ENCODE peak calls at places on chromosomes 7 and 10, in nine cellular contexts. One of them, this sample, is unnamed.

GRCh38 chr7:80907612-80908011 is 11.2 kb downstream of the SEMA3C start:
- DNase-seq in brain microvascular endothelial cell: no peak
- DNase-seq in GM23338: no peak
- DNase-seq in heart left ventricle: no peak
- DNase-seq in ovary: no peak
- DNase-seq in foreskin fibroblast: no peak
- DNase-seq in A549: no peak
- DNase-seq in endothelial cell: no peak
- DNase-seq in GM06990: no peak
- DNase-seq in this sample: no peak

GRCh38 chr7:100119075-100119700 is at the start of the genes CNPY4 and TAF6:
- DNase-seq in brain microvascular endothelial cell: peak
- DNase-seq in GM23338: peak
- DNase-seq in heart left ventricle: peak
- DNase-seq in ovary: peak
- DNase-seq in foreskin fibroblast: peak
- DNase-seq in A549: peak
- DNase-seq in endothelial cell: peak
- DNase-seq in GM06990: peak
- DNase-seq in this sample: peak

GRCh38 chr10:114372179-114372578 is 32.1 kb downstream of the AFAP1L2 start:
- DNase-seq in brain microvascular endothelial cell: no peak
- DNase-seq in GM23338: no peak
- DNase-seq in heart left ventricle: no peak
- DNase-seq in ovary: no peak
- DNase-seq in foreskin fibroblast: no peak
- DNase-seq in A549: peak
- DNase-seq in endothelial cell: no peak
- DNase-seq in GM06990: no peak
- DNase-seq in this sample: no peak

GRCh38 chr10:95333997-95334792 is 43.4 kb upstream of the PDLIM1 start:
- DNase-seq in brain microvascular endothelial cell: peak
- DNase-seq in GM23338: no peak
- DNase-seq in heart left ventricle: peak
- DNase-seq in ovary: no peak
- DNase-seq in foreskin fibroblast: peak
- DNase-seq in A549: peak
- DNase-seq in endothelial cell: no peak
- DNase-seq in GM06990: no peak
- DNase-seq in this sample: no peak

GRCh38 chr10:62869958-62870357 is 53.8 kb upstream of the EGR2 start:
- DNase-seq in brain microvascular endothelial cell: no peak
- DNase-seq in GM23338: no peak
- DNase-seq in heart left ventricle: no peak
- DNase-seq in ovary: no peak
- DNase-seq in foreskin fibroblast: no peak
- DNase-seq in A549: no peak
- DNase-seq in endothelial cell: no peak
- DNase-seq in GM06990: no peak
- DNase-seq in this sample: no peak

GRCh38 chr10:14587540-14588083 is 187.1 kb downstream of the FAM107B start:
- DNase-seq in brain microvascular endothelial cell: no peak
- DNase-seq in GM23338: no peak
- DNase-seq in heart left ventricle: no peak
- DNase-seq in ovary: no peak
- DNase-seq in foreskin fibroblast: no peak
- DNase-seq in A549: no peak
- DNase-seq in endothelial cell: no peak
- DNase-seq in GM06990: no peak
- DNase-seq in this sample: no peak

GRCh38 chr10:17021661-17022060 is 108.0 kb downstream of the CUBN start:
- DNase-seq in brain microvascular endothelial cell: no peak
- DNase-seq in GM23338: peak
- DNase-seq in heart left ventricle: no peak
- DNase-seq in ovary: no peak
- DNase-seq in foreskin fibroblast: no peak
- DNase-seq in A549: no peak
- DNase-seq in endothelial cell: no peak
- DNase-seq in GM06990: no peak
- DNase-seq in this sample: no peak

GRCh38 chr10:4372601-4373000 is 453.4 kb upstream of the AKR1E2 start:
- DNase-seq in brain microvascular endothelial cell: peak
- DNase-seq in GM23338: no peak
- DNase-seq in heart left ventricle: no peak
- DNase-seq in ovary: no peak
- DNase-seq in foreskin fibroblast: peak
- DNase-seq in A549: no peak
- DNase-seq in endothelial cell: no peak
- DNase-seq in GM06990: no peak
- DNase-seq in this sample: no peak

GRCh38 chr10:43209064-43209455 is 57.8 kb downstream of the RASGEF1A start:
- DNase-seq in brain microvascular endothelial cell: no peak
- DNase-seq in GM23338: no peak
- DNase-seq in heart left ventricle: peak
- DNase-seq in ovary: no peak
- DNase-seq in foreskin fibroblast: no peak
- DNase-seq in A549: no peak
- DNase-seq in endothelial cell: peak
- DNase-seq in GM06990: no peak
- DNase-seq in this sample: no peak

GRCh38 chr7:54773472-54774399 is 14.7 kb upstream of the SEC61G start:
- DNase-seq in brain microvascular endothelial cell: peak
- DNase-seq in GM23338: peak
- DNase-seq in heart left ventricle: peak
- DNase-seq in ovary: peak
- DNase-seq in foreskin fibroblast: peak
- DNase-seq in A549: peak
- DNase-seq in endothelial cell: peak
- DNase-seq in GM06990: peak
- DNase-seq in this sample: peak

GRCh38 chr7:42511027-42511426 is 274.0 kb upstream of the GLI3 start:
- DNase-seq in brain microvascular endothelial cell: no peak
- DNase-seq in GM23338: peak
- DNase-seq in heart left ventricle: no peak
- DNase-seq in ovary: no peak
- DNase-seq in foreskin fibroblast: peak
- DNase-seq in A549: no peak
- DNase-seq in endothelial cell: no peak
- DNase-seq in GM06990: no peak
- DNase-seq in this sample: no peak

GRCh38 chr7:72538147-72538546 is 126.0 kb upstream of the CALN1 start:
- DNase-seq in brain microvascular endothelial cell: peak
- DNase-seq in GM23338: no peak
- DNase-seq in heart left ventricle: no peak
- DNase-seq in ovary: no peak
- DNase-seq in foreskin fibroblast: no peak
- DNase-seq in A549: no peak
- DNase-seq in endothelial cell: no peak
- DNase-seq in GM06990: no peak
- DNase-seq in this sample: no peak

GRCh38 chr7:18693826-18694225 is 198.3 kb downstream of the HDAC9 start:
- DNase-seq in brain microvascular endothelial cell: no peak
- DNase-seq in GM23338: no peak
- DNase-seq in heart left ventricle: no peak
- DNase-seq in ovary: no peak
- DNase-seq in foreskin fibroblast: no peak
- DNase-seq in A549: no peak
- DNase-seq in endothelial cell: no peak
- DNase-seq in GM06990: no peak
- DNase-seq in this sample: no peak

GRCh38 chr10:100978121-100978895 is 9.0 kb downstream of the MRPL43 start:
- DNase-seq in brain microvascular endothelial cell: no peak
- DNase-seq in GM23338: no peak
- DNase-seq in heart left ventricle: no peak
- DNase-seq in ovary: no peak
- DNase-seq in foreskin fibroblast: no peak
- DNase-seq in A549: no peak
- DNase-seq in endothelial cell: no peak
- DNase-seq in GM06990: no peak
- DNase-seq in this sample: no peak

DNA sequence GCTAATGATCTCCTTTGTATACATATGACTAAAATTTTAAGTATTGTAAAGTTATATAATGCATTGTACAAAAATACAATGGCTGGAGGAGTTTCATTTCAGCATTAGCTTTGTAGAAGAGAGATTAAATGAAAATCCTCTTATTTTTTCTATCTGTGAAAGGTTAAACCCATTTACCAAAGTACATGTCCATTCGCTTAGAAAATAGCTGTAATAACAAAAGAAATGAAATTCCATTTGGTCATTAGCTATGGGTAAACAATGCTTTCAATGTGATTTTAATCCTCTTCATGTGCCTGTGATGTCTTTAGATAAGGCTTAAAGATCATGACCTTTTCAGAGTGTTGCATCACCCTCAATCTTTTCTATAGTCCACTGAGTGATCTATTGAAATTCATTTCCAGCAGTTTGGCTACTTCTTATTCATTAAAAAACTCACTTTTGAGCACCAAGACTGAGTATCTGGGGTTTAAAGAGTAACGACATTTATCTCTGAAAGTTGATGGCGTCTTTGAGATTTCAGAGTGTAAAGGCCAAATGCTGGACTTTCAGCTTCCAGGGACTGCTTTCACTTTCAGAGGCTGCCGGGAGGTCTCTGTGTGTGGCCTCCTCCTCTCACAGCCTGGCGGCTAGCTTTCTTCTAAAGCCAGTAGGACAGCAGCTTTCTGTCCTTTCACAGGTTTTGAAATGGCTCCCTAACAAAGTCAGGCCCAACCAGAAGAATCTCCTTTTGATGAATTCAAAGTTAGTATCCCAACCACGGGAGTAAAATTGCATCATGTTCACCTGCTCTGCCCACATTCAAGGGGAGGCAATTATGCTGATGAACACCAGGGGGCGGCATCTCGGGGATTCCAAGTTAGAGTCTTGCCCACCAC is 701.4 kb upstream of the COBL start:
- DNase-seq in brain microvascular endothelial cell: no peak
- DNase-seq in GM23338: peak
- DNase-seq in heart left ventricle: no peak
- DNase-seq in ovary: no peak
- DNase-seq in foreskin fibroblast: no peak
- DNase-seq in A549: peak
- DNase-seq in endothelial cell: peak
- DNase-seq in GM06990: no peak
- DNase-seq in this sample: peak
- TF ChIP-seq CTCF in brain microvascular endothelial cell: peak
- TF ChIP-seq CTCF in GM23338: peak
- TF ChIP-seq CTCF in heart left ventricle: no peak
- TF ChIP-seq CTCF in ovary: no peak
- TF ChIP-seq CTCF in foreskin fibroblast: no peak
- TF ChIP-seq CTCF in A549: peak
- TF ChIP-seq CTCF in endothelial cell: peak
- TF ChIP-seq CTCF in GM06990: peak
- TF ChIP-seq CTCF in this sample: peak

DNA sequence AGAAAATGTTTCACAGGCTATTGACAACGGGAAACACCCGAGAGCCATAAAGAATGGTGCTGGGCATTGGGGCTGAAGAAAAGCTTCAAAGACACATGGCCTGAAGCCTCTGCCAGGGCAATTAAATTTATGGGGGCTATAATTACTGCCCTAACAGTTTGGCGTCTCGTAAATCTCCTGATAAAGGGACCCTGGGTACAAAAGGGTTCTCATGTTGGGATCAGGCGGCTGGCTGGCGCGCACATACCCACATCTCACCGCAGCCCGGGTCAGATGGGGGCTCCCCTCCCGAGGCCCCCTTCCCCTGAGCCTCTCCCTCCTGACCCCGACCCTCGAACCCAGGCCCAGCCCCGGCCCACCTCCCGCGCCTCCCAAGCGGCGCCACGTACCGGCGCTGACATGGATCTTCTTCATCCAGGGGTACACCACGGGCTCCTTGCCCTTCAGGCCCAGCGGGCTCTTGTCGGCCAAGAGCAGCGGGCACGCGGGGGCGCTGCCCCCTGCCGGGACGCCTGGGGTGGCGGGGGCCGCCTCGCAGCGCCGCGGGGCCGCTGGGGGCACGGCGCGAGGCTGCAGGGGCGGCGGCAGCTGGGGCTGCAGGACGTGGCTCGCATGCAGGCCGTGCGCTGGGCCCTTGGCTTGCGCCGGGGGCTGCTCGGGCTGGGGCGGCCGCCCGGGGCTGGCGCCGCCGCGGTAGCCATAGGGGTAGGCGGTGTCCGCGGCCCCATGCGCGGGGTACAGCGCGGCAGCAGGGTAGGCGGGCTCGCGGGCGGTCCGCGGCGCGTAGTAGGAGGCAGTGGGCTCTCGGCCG is 623 bp downstream of the HOXA4 start:
- DNase-seq in brain microvascular endothelial cell: no peak
- DNase-seq in GM23338: peak
- DNase-seq in heart left ventricle: peak
- DNase-seq in ovary: peak
- DNase-seq in foreskin fibroblast: no peak
- DNase-seq in A549: no peak
- DNase-seq in endothelial cell: no peak
- DNase-seq in GM06990: no peak
- DNase-seq in this sample: no peak
- TF ChIP-seq CTCF in brain microvascular endothelial cell: no peak
- TF ChIP-seq CTCF in GM23338: no peak
- TF ChIP-seq CTCF in heart left ventricle: peak
- TF ChIP-seq CTCF in ovary: no peak
- TF ChIP-seq CTCF in foreskin fibroblast: no peak
- TF ChIP-seq CTCF in A549: peak
- TF ChIP-seq CTCF in endothelial cell: no peak
- TF ChIP-seq CTCF in GM06990: no peak
- TF ChIP-seq CTCF in this sample: no peak

GRCh38 chr10:93554760-93555432 is 11.6 kb upstream of the FFAR4 start:
- DNase-seq in brain microvascular endothelial cell: peak
- DNase-seq in GM23338: peak
- DNase-seq in heart left ventricle: peak
- DNase-seq in ovary: peak
- DNase-seq in foreskin fibroblast: peak
- DNase-seq in A549: peak
- DNase-seq in endothelial cell: peak
- DNase-seq in GM06990: no peak
- DNase-seq in this sample: peak
- TF ChIP-seq CTCF in brain microvascular endothelial cell: peak
- TF ChIP-seq CTCF in GM23338: peak
- TF ChIP-seq CTCF in heart left ventricle: peak
- TF ChIP-seq CTCF in ovary: no peak
- TF ChIP-seq CTCF in foreskin fibroblast: peak
- TF ChIP-seq CTCF in A549: peak
- TF ChIP-seq CTCF in endothelial cell: peak
- TF ChIP-seq CTCF in GM06990: peak
- TF ChIP-seq CTCF in this sample: peak

GRCh38 chr7:53351681-53352080 is 316.2 kb downstream of the POM121L12 start:
- DNase-seq in brain microvascular endothelial cell: no peak
- DNase-seq in GM23338: no peak
- DNase-seq in heart left ventricle: no peak
- DNase-seq in ovary: no peak
- DNase-seq in foreskin fibroblast: no peak
- DNase-seq in A549: no peak
- DNase-seq in endothelial cell: no peak
- DNase-seq in GM06990: no peak
- DNase-seq in this sample: no peak

DNA sequence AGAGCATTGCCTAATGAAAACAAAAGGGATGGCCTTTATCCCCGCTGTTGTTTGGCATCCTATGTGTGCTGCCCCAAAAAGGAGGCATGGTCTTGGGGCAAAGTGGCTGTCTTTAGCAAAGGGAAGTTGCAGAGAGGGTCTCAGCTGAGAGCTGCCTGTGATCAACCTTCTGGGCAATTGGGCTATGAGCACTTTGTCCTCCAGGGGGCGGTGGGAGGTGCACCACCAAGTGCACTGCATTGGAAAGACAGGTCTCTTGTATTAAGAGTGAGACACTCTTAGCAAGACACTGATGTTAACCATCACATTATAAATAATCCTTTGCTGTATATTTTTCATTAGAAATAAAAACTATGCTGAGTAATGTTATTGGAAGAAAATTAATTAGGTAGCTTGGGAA is 314.8 kb downstream of the POM121L12 start:
- DNase-seq in brain microvascular endothelial cell: no peak
- DNase-seq in GM23338: peak
- DNase-seq in heart left ventricle: no peak
- DNase-seq in ovary: no peak
- DNase-seq in foreskin fibroblast: no peak
- DNase-seq in A549: peak
- DNase-seq in endothelial cell: peak
- DNase-seq in GM06990: no peak
- DNase-seq in this sample: peak
- TF ChIP-seq CTCF in brain microvascular endothelial cell: peak
- TF ChIP-seq CTCF in GM23338: peak
- TF ChIP-seq CTCF in heart left ventricle: peak
- TF ChIP-seq CTCF in ovary: no peak
- TF ChIP-seq CTCF in foreskin fibroblast: no peak
- TF ChIP-seq CTCF in A549: no peak
- TF ChIP-seq CTCF in endothelial cell: peak
- TF ChIP-seq CTCF in GM06990: peak
- TF ChIP-seq CTCF in this sample: peak

This sample was measured in activated CD8-positive, alpha-beta T cell treated with anti-CD3 and anti-CD28 coated beads for 36 hours.